ENCODE peak calls at places on chromosomes 12 and 14, in five cellular contexts. One of them, this sample, is unnamed.
A peak's percentile ranks its signal among the peaks of the same experiment; 100 is the strongest.

GRCh38 chr14:101236496-101237240 is 324.6 kb upstream of the DIO3 start:
- DNase-seq in endothelial cell: no peak
- DNase-seq in stomach: no peak
- DNase-seq in heart right ventricle: no peak
- DNase-seq in NB4: no peak
- DNase-seq in this sample: no peak

GRCh38 chr12:107131832-107132616 is 38.7 kb upstream of the CRY1 start:
- DNase-seq in endothelial cell: peak; percentile 46
- DNase-seq in stomach: no peak
- DNase-seq in heart right ventricle: peak; percentile 14
- DNase-seq in NB4: peak; percentile 63
- DNase-seq in this sample: peak; percentile 36

GRCh38 chr12:89363084-89363483 is 10.8 kb upstream of the DUSP6 start:
- DNase-seq in endothelial cell: no peak
- DNase-seq in stomach: no peak
- DNase-seq in heart right ventricle: no peak
- DNase-seq in NB4: no peak
- DNase-seq in this sample: no peak

GRCh38 chr14:78605065-78605762 is 435.0 kb downstream of the NRXN3 start:
- DNase-seq in endothelial cell: no peak
- DNase-seq in stomach: no peak
- DNase-seq in heart right ventricle: no peak
- DNase-seq in NB4: no peak
- DNase-seq in this sample: no peak

GRCh38 chr14:83548061-83548839 is 1981.7 kb upstream of the FLRT2 start:
- DNase-seq in endothelial cell: no peak
- DNase-seq in stomach: no peak
- DNase-seq in heart right ventricle: no peak
- DNase-seq in NB4: no peak
- DNase-seq in this sample: no peak

GRCh38 chr12:67483871-67484554 is 164.5 kb upstream of the DYRK2 start:
- DNase-seq in endothelial cell: no peak
- DNase-seq in stomach: no peak
- DNase-seq in heart right ventricle: no peak
- DNase-seq in NB4: no peak
- DNase-seq in this sample: no peak

GRCh38 chr14:100522616-100523021 is 64.6 kb downstream of the BEGAIN start:
- DNase-seq in endothelial cell: no peak
- DNase-seq in stomach: no peak
- DNase-seq in heart right ventricle: peak; percentile 3
- DNase-seq in NB4: no peak
- DNase-seq in this sample: peak; percentile 7

GRCh38 chr14:101320386-101320785 is 240.9 kb upstream of the DIO3 start:
- DNase-seq in endothelial cell: no peak
- DNase-seq in stomach: no peak
- DNase-seq in heart right ventricle: no peak
- DNase-seq in NB4: no peak
- DNase-seq in this sample: no peak

GRCh38 chr12:98638009-98638408 is 6.6 kb downstream of the IKBIP start:
- DNase-seq in endothelial cell: no peak
- DNase-seq in stomach: no peak
- DNase-seq in heart right ventricle: no peak
- DNase-seq in NB4: no peak
- DNase-seq in this sample: no peak

GRCh38 chr14:68975667-68976066 is 3.4 kb downstream of the ACTN1 start:
- DNase-seq in endothelial cell: no peak
- DNase-seq in stomach: no peak
- DNase-seq in heart right ventricle: no peak
- DNase-seq in NB4: no peak
- DNase-seq in this sample: no peak

GRCh38 chr14:34029921-34030334 is 79.1 kb upstream of the EGLN3 start:
- DNase-seq in endothelial cell: no peak
- DNase-seq in stomach: peak; percentile 47
- DNase-seq in heart right ventricle: peak; percentile 68
- DNase-seq in NB4: no peak
- DNase-seq in this sample: peak; percentile 33

GRCh38 chr12:25653487-25654175 is 100.5 kb upstream of the LMNTD1 start:
- DNase-seq in endothelial cell: peak; percentile 45
- DNase-seq in stomach: no peak
- DNase-seq in heart right ventricle: peak; percentile 6
- DNase-seq in NB4: peak; percentile 33
- DNase-seq in this sample: no peak

GRCh38 chr12:9707864-9708808 is 24.8 kb downstream of the CLECL1 start:
- DNase-seq in endothelial cell: peak; percentile 48
- DNase-seq in stomach: peak; percentile 58
- DNase-seq in heart right ventricle: peak; percentile 50
- DNase-seq in NB4: peak; percentile 68
- DNase-seq in this sample: peak; percentile 49

GRCh38 chr14:62308316-62308715 is 546.1 kb downstream of the SNAPC1 start:
- DNase-seq in endothelial cell: no peak
- DNase-seq in stomach: no peak
- DNase-seq in heart right ventricle: no peak
- DNase-seq in NB4: no peak
- DNase-seq in this sample: no peak

GRCh38 chr14:62308927-62309326 is 546.7 kb downstream of the SNAPC1 start:
- DNase-seq in endothelial cell: no peak
- DNase-seq in stomach: no peak
- DNase-seq in heart right ventricle: no peak
- DNase-seq in NB4: no peak
- DNase-seq in this sample: no peak

GRCh38 chr14:62304172-62304571 is 542.0 kb downstream of the SNAPC1 start:
- DNase-seq in endothelial cell: no peak
- DNase-seq in stomach: no peak
- DNase-seq in heart right ventricle: no peak
- DNase-seq in NB4: no peak
- DNase-seq in this sample: no peak

GRCh38 chr14:62303437-62303836 is 541.2 kb downstream of the SNAPC1 start:
- DNase-seq in endothelial cell: no peak
- DNase-seq in stomach: no peak
- DNase-seq in heart right ventricle: no peak
- DNase-seq in NB4: no peak
- DNase-seq in this sample: no peak

GRCh38 chr14:62307844-62308243 is 545.6 kb downstream of the SNAPC1 start:
- DNase-seq in endothelial cell: no peak
- DNase-seq in stomach: no peak
- DNase-seq in heart right ventricle: no peak
- DNase-seq in NB4: no peak
- DNase-seq in this sample: no peak
- TF ChIP-seq CTCF in endothelial cell: no peak
- TF ChIP-seq CTCF in stomach: no peak
- TF ChIP-seq CTCF in heart right ventricle: no peak
- TF ChIP-seq CTCF in NB4: no peak
- TF ChIP-seq CTCF in this sample: no peak

GRCh38 chr12:13177896-13178295 is 18.6 kb upstream of the EMP1 start:
- DNase-seq in endothelial cell: no peak
- DNase-seq in stomach: no peak
- DNase-seq in heart right ventricle: no peak
- DNase-seq in NB4: no peak
- DNase-seq in this sample: no peak
- TF ChIP-seq CTCF in endothelial cell: no peak
- TF ChIP-seq CTCF in stomach: no peak
- TF ChIP-seq CTCF in heart right ventricle: no peak
- TF ChIP-seq CTCF in NB4: no peak
- TF ChIP-seq CTCF in this sample: no peak

GRCh38 chr14:51424041-51424440 is 184.0 kb downstream of the TMX1 start:
- DNase-seq in endothelial cell: no peak
- DNase-seq in stomach: no peak
- DNase-seq in heart right ventricle: no peak
- DNase-seq in NB4: peak; percentile 2
- DNase-seq in this sample: no peak

GRCh38 chr14:51428981-51429380 is 188.9 kb downstream of the TMX1 start:
- DNase-seq in endothelial cell: no peak
- DNase-seq in stomach: no peak
- DNase-seq in heart right ventricle: no peak
- DNase-seq in NB4: no peak
- DNase-seq in this sample: no peak

GRCh38 chr14:51419685-51420084 is 179.6 kb downstream of the TMX1 start:
- DNase-seq in endothelial cell: no peak
- DNase-seq in stomach: no peak
- DNase-seq in heart right ventricle: no peak
- DNase-seq in NB4: peak; percentile 3
- DNase-seq in this sample: no peak

GRCh38 chr14:51422704-51423103 is 182.7 kb downstream of the TMX1 start:
- DNase-seq in endothelial cell: no peak
- DNase-seq in stomach: no peak
- DNase-seq in heart right ventricle: no peak
- DNase-seq in NB4: no peak
- DNase-seq in this sample: no peak

DNA sequence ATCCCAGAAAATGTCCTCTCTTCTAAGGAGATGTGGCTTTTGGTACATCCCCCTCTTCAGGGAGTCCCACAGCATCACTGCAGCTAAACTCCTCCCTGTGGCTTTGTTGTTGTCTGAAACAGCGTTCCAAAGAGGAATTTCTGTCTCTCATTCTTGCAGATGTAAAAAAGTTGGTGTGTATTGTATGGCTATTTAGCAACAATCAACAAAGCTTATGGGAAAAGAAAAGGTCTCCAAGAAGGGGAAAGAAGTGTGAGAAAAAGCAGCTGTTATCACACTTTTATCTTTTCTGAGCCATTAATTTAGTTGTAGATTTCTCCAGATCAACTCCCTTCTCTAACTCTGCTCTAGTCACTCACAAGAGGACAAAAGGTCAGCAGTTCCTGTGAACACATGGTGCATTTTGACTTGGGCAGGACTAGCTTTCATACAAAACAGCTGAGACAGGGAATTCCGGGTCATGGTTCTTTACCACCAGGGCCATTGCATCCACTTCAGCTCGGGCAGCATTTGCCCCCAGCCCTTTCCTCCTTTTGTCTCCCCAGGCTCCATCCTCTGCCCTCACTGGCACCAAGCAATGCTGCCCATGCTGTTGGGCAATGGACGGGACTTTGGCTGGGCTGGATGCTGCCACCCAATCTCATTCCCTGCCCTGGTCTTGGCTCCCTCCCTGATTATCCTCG is 184.7 kb downstream of the TMX1 start:
- DNase-seq in endothelial cell: no peak
- DNase-seq in stomach: no peak
- DNase-seq in heart right ventricle: peak; percentile 69
- DNase-seq in NB4: no peak
- DNase-seq in this sample: no peak
- TF ChIP-seq CTCF in endothelial cell: no peak
- TF ChIP-seq CTCF in stomach: no peak
- TF ChIP-seq CTCF in heart right ventricle: no peak
- TF ChIP-seq CTCF in NB4: no peak
- TF ChIP-seq CTCF in this sample: no peak

DNA sequence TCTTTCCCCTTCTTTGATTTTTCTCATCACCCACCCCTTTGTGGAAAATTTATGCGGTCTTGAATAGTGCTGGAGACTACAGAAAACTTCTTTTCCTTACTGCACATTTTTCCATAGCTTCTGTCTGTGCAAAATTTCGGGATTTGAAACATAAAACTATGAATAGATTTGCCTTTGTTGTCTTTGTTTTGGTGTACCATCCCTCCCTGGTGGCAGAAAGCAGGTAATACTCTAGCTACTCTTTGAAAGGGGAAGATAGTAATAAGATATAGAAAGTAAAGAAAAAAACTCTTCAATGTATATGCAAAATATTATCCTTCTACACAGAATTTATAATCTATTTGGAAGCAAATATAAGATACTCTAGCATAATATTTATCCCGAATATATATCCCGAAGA is 79.1 kb upstream of the LMO3 start:
- DNase-seq in endothelial cell: no peak
- DNase-seq in stomach: no peak
- DNase-seq in heart right ventricle: no peak
- DNase-seq in NB4: no peak
- DNase-seq in this sample: no peak
- TF ChIP-seq CTCF in endothelial cell: peak; percentile 25
- TF ChIP-seq CTCF in stomach: no peak
- TF ChIP-seq CTCF in heart right ventricle: no peak
- TF ChIP-seq CTCF in NB4: no peak
- TF ChIP-seq CTCF in this sample: no peak

DNA sequence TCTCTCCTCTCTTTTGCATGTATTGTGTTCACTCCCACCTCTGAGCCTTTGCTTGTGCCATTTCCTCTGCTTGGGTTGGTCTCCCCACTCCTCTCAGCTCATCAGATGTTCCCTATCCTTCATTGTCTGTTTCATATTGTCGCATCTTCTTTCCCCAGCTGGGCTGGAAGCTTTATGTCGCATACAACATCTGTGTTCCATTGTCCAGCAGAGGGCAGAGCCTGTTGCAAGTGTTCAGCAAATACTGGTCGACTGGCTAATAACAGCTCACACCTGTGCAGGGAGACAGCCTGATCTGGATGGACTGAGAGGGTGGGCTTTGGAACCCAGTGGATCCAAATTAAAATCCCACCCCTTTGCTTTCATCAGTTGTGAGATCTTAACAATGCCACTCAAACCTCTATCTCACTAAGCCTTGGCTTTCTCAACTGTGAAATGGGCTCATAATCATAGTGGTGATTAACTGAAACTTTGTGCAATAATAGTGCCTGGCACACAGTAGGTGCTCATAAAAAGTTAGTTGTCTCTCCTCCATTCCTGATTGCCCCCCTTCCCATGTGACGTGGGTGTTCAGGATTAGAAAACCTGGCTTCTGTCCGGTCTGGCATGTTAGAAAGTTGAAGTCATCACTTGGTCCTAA is 75.8 kb downstream of the RIN3 start:
- DNase-seq in endothelial cell: no peak
- DNase-seq in stomach: no peak
- DNase-seq in heart right ventricle: no peak
- DNase-seq in NB4: peak; percentile 48
- DNase-seq in this sample: no peak
- TF ChIP-seq CTCF in endothelial cell: peak; percentile 37
- TF ChIP-seq CTCF in stomach: no peak
- TF ChIP-seq CTCF in heart right ventricle: no peak
- TF ChIP-seq CTCF in NB4: peak; percentile 40
- TF ChIP-seq CTCF in this sample: peak; percentile 28

DNA sequence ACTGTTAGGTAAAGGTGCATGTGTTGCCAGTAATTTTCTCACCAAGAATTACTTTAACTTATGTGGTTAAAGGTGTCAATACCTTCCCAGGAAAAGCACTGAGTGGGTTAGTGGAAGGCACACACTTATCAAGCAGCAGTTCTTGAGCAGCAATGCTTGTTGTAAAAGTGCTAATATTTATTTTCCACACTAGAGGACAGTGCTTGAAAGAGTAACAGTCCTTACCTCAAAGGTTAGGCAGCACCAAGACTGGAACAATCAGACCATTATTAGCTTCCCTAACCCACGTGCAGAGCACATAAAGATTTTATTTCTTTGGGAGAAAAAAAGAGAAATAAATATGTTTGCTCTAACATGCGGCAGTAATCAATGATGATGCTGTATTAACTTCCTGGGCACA is 48.8 kb upstream of the KRR1 start:
- DNase-seq in endothelial cell: no peak
- DNase-seq in stomach: no peak
- DNase-seq in heart right ventricle: no peak
- DNase-seq in NB4: peak; percentile 34
- DNase-seq in this sample: no peak
- TF ChIP-seq CTCF in endothelial cell: no peak
- TF ChIP-seq CTCF in stomach: no peak
- TF ChIP-seq CTCF in heart right ventricle: peak; percentile 28
- TF ChIP-seq CTCF in NB4: no peak
- TF ChIP-seq CTCF in this sample: no peak